ENCODE peak calls at places on chromosome 17, in five cellular contexts. A, M, W, N and D are unnamed samples.

GRCh38 chr17:43791589-43791988 is 11.4 kb downstream of the CFAP97D1 start:
- DNase-seq in N (no peak), M (peak; percentile 63), W (peak; percentile 72), A (no peak), D (peak; percentile 67)

GRCh38 chr17:58995247-58995940 is 111.3 kb downstream of the TRIM37 start:
- DNase-seq in M (no peak), A (no peak), N (no peak), W (no peak), D (no peak)

GRCh38 chr17:40550608-40551007 is 14.7 kb downstream of the CCR7 start:
- DNase-seq in M (no peak), A (no peak), W (no peak), N (peak; percentile 21), D (peak; percentile 56)

GRCh38 chr17:77877674-77878355 is 80.7 kb upstream of the TNRC6C start:
- DNase-seq in M (no peak), N (no peak), W (no peak), A (no peak), D (no peak)

GRCh38 chr17:82780981-82781893 is 29.4 kb downstream of the TBCD start:
- DNase-seq in M (no peak), W (no peak), A (no peak), N (no peak), D (no peak)

GRCh38 chr17:30964878-30965277 is 6.0 kb upstream of the RNF135 start:
- DNase-seq in M (no peak), A (no peak), N (no peak), W (no peak), D (no peak)

GRCh38 chr17:16987830-16988601 is 16.1 kb upstream of the TNFRSF13B start:
- DNase-seq in M (peak; percentile 97), W (peak; percentile 56), N (peak; percentile 85), A (peak; percentile 54), D (peak; percentile 51)

GRCh38 chr17:5897320-5897911 is 172.8 kb upstream of the WSCD1 start:
- DNase-seq in W (no peak), A (no peak), M (no peak), N (no peak), D (no peak)

GRCh38 chr17:6374271-6374691 is 60.6 kb downstream of the AIPL1 start:
- DNase-seq in W (peak; percentile 95), A (no peak), M (no peak), N (no peak), D (no peak)

GRCh38 chr17:33049781-33050414 is 58.3 kb downstream of the SPACA3 start:
- DNase-seq in A (peak; percentile 49), N (peak; percentile 60), W (no peak), M (peak; percentile 17), D (peak; percentile 78)

GRCh38 chr17:50344712-50345380 is 1.1 kb upstream of the XYLT2 start:
- DNase-seq in M (no peak), N (no peak), A (no peak), W (no peak), D (no peak)

GRCh38 chr17:9982159-9982558 is 77.1 kb upstream of the RCVRN start:
- DNase-seq in A (no peak), M (no peak), N (peak; percentile 15), W (no peak), D (no peak)

GRCh38 chr17:43755389-43755875 is 3.2 kb downstream of the SOST start:
- DNase-seq in N (no peak), A (no peak), M (no peak), W (no peak), D (peak; percentile 54)

GRCh38 chr17:51120357-51120738 is 320 bp downstream of the SPAG9 start:
- DNase-seq in W (no peak), A (peak; percentile 51), M (peak; percentile 74), N (peak; percentile 60), D (peak; percentile 53)

GRCh38 chr17:59815965-59816364 is 76.8 kb downstream of the TUBD1 start:
- DNase-seq in M (no peak), W (no peak), N (no peak), A (no peak), D (no peak)

GRCh38 chr17:41985919-41986318 is 19.3 kb downstream of the CNP start:
- DNase-seq in W (no peak), A (no peak), M (no peak), N (no peak), D (no peak)

GRCh38 chr17:57868007-57868774 is 18.3 kb upstream of the MRPS23 start:
- DNase-seq in N (peak; percentile 65), A (peak; percentile 33), M (peak; percentile 85), W (peak; percentile 92), D (peak; percentile 50)

GRCh38 chr17:62630365-62631085 is 3.1 kb downstream of the MRC2 start:
- DNase-seq in A (no peak), N (no peak), M (no peak), W (peak; percentile 29), D (no peak)

GRCh38 chr17:79974786-79975497 is 60.7 kb downstream of the TBC1D16 start:
- DNase-seq in W (no peak), M (no peak), A (no peak), N (no peak), D (no peak)

GRCh38 chr17:44220211-44221071 is 966 bp upstream of the UBTF start:
- DNase-seq in M (peak; percentile 77), A (peak; percentile 57), N (peak; percentile 42), W (peak; percentile 55), D (peak; percentile 45)

GRCh38 chr17:3557768-3558583 is at the start of gene TRPV3:
- DNase-seq in N (peak; percentile 84), A (peak; percentile 37), W (peak; percentile 87), M (no peak), D (no peak)

GRCh38 chr17:45867702-45868101 is 23.0 kb downstream of the SPPL2C start:
- DNase-seq in A (no peak), N (no peak), W (no peak), M (no peak), D (no peak)

GRCh38 chr17:17523714-17524075 is 27.5 kb upstream of the RASD1 start:
- DNase-seq in A (no peak), M (no peak), N (no peak), W (no peak), D (no peak)

GRCh38 chr17:30992551-30992950 is 21.7 kb downstream of the RNF135 start:
- DNase-seq in W (no peak), A (no peak), N (no peak), M (no peak), D (no peak)

GRCh38 chr17:57532966-57533365 is 212.1 kb downstream of the CCDC182 start:
- DNase-seq in M (no peak), A (no peak), W (no peak), N (no peak), D (no peak)

GRCh38 chr17:41739661-41740352 is 5.4 kb upstream of the HAP1 start:
- DNase-seq in W (peak; percentile 96), M (no peak), A (no peak), N (no peak), D (no peak)

GRCh38 chr17:81365148-81365600 is 30.1 kb upstream of the BAHCC1 start:
- DNase-seq in M (no peak), W (peak; percentile 82), N (peak; percentile 77), A (no peak), D (no peak)

GRCh38 chr17:55996826-55997225 is 156.4 kb upstream of the ANKFN1 start:
- DNase-seq in A (no peak), W (no peak), M (no peak), N (no peak), D (no peak)

GRCh38 chr17:44065668-44066203 is 735 bp downstream of the LSM12 start:
- DNase-seq in N (no peak), W (no peak), A (no peak), M (peak; percentile 39), D (no peak)

DNA sequence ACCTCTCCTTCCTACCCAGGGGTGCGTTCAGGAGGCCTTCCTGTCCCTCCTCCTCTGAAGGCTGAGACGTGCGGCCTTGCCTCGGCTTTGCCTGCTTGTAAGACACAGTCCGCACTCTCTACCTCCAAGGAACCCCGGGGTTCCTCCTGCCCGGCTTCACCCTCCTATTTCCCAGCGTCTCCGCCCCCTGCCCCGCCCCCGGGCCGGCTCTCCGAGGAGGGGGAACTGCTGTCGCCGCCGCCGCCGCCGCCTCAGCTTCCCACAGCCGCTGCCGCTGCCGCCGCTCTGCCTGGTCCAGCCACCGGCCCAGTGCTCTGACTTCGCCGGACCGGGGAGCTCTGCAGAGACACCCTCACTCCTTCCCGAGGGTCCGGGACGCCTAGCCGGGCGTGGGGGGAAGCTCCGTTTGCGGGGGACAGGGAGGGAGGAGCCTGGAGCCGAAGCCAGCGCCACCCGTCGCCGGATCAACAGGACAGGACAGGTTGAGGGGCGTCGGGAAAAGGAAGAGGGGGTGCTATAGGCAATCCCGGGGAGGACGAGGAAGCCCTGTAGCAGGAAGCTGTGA is 1.2 kb upstream of the FGF11 start:
- DNase-seq in M (peak; percentile 29), N (peak; percentile 54), W (peak; percentile 39), A (peak; percentile 57), D (peak; percentile 72)
- H3K4me3 ChIP-seq in M (peak overlapping the region; percentile 55), N (peak overlapping the region; percentile 79), W (peak overlapping the region; percentile 40), A (peak overlapping the region; percentile 17), D (peak overlapping the region; percentile 37)

GRCh38 chr17:68054296-68054900 is 18.9 kb downstream of the KPNA2 start:
- DNase-seq in A (no peak), W (peak; percentile 67), M (no peak), N (no peak), D (no peak)

GRCh38 chr17:68053237-68054030 is 17.9 kb downstream of the KPNA2 start:
- DNase-seq in W (no peak), M (no peak), N (no peak), A (no peak), D (no peak)

GRCh38 chr17:68061512-68062313 is 26.2 kb downstream of the KPNA2 start:
- DNase-seq in A (no peak), M (no peak), N (no peak), W (no peak), D (no peak)

GRCh38 chr17:68060336-68060735 is 24.8 kb downstream of the KPNA2 start:
- DNase-seq in N (no peak), M (no peak), W (no peak), A (no peak), D (no peak)

GRCh38 chr17:68057531-68057952 is 22.0 kb downstream of the KPNA2 start:
- DNase-seq in N (peak; percentile 35), M (peak; percentile 63), W (no peak), A (peak; percentile 57), D (no peak)
- TF ChIP-seq CTCF in N (peak; percentile 39), M (peak; percentile 90), W (peak; percentile 29), A (peak; percentile 67), D (peak; percentile 31)

DNA sequence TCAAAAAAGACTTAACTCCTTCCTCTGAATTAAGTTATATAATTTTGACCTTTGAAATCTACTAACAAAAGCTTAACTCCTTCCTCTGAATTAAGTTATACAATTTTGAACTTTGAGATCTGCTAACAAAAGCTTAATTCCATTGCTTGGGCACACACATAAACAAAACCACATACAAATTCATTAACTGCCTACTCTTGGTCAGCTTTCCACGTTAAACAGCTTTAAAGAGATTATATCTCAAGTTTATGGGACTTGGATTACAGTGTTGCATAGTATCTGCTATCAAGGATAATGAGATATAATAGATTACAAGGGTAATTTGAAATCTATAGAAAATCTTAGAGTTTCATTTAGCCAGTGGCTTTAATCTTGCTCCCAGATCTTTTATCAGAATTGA is 23.5 kb downstream of the COX10 start:
- DNase-seq in M (no peak), W (no peak), A (no peak), N (no peak), D (no peak)
- H3K27ac ChIP-seq in M (no peak overlapping the region), W (no peak overlapping the region), A (no peak overlapping the region), N (no peak overlapping the region), D (no peak overlapping the region)

GRCh38 chr17:48854774-48855476 is 24.1 kb downstream of the CALCOCO2 start:
- DNase-seq in A (no peak), M (no peak), W (no peak), N (no peak), D (no peak)

GRCh38 chr17:48852251-48852650 is 21.4 kb downstream of the CALCOCO2 start:
- DNase-seq in M (no peak), W (no peak), N (no peak), A (no peak), D (no peak)

GRCh38 chr17:48856122-48856821 is 25.4 kb downstream of the CALCOCO2 start:
- DNase-seq in A (no peak), W (no peak), M (no peak), N (no peak), D (no peak)

GRCh38 chr17:48850792-48851325 is 20.0 kb downstream of the CALCOCO2 start:
- DNase-seq in A (no peak), W (no peak), N (no peak), M (no peak), D (no peak)
- H3K4me3 ChIP-seq in A (no peak overlapping the region), W (no peak overlapping the region), N (no peak overlapping the region), M (no peak overlapping the region), D (no peak overlapping the region)